ENCODE peak calls at places on chromosomes 2 and 18, in four cellular contexts. D, K, N and O are unnamed samples.
A peak's percentile ranks its signal among the peaks of the same experiment; 100 is the strongest.

GRCh38 chr18:60599995-60600394 is 227.4 kb upstream of the MC4R start:
- DNase-seq in D (no peak), K (no peak), N (no peak), O (no peak)

GRCh38 chr18:32057624-32058165 is 34.0 kb upstream of the RNF138 start:
- DNase-seq in D (no peak), K (no peak), N (no peak), O (no peak)

GRCh38 chr2:9519250-9519649 is 36.4 kb downstream of the ADAM17 start:
- DNase-seq in D (no peak), K (no peak), N (no peak), O (no peak)

GRCh38 chr2:96144481-96145027 is 686 bp downstream of the DUSP2 start:
- DNase-seq in D (no peak), K (no peak), N (no peak), O (no peak)

GRCh38 chr18:37420315-37420880 is 145.2 kb downstream of the CELF4 start:
- DNase-seq in D (no peak), K (no peak), N (no peak), O (no peak)

GRCh38 chr2:127313359-127313758 is 19.4 kb upstream of the ERCC3 start:
- DNase-seq in D (no peak), K (no peak), N (no peak), O (no peak)

GRCh38 chr2:18829976-18830375 is 240.6 kb upstream of the NT5C1B start:
- DNase-seq in D (no peak), K (no peak), N (no peak), O (no peak)

GRCh38 chr2:149050188-149050587 is 11.7 kb downstream of the LYPD6B start:
- DNase-seq in D (no peak), K (no peak), N (no peak), O (no peak)

GRCh38 chr2:158496986-158497385 is 40.2 kb downstream of the PKP4 start:
- DNase-seq in D (no peak), K (no peak), N (no peak), O (no peak)

GRCh38 chr2:62410926-62411456 is 95.0 kb downstream of the TMEM17 start:
- DNase-seq in D (no peak), K (no peak), N (no peak), O (no peak)

GRCh38 chr2:154350911-154351310 is 347.6 kb upstream of the KCNJ3 start:
- DNase-seq in D (no peak), K (no peak), N (no peak), O (no peak)

GRCh38 chr2:74291891-74292621 is 51.2 kb downstream of the SLC4A5 start:
- DNase-seq in D (no peak), K (no peak), N (no peak), O (peak; percentile 18)

GRCh38 chr2:3198119-3198518 is 179.5 kb downstream of the EIPR1 start:
- DNase-seq in D (no peak), K (no peak), N (no peak), O (peak; percentile 58)